ENCODE peak calls at places on chromosome 17, in five cellular contexts. One of them, this sample, is unnamed.
A peak's percentile ranks its signal among the peaks of the same experiment; 100 is the strongest.

GRCh38 chr17:57281887-57282653 is 25.7 kb downstream of the MSI2 start:
- DNase-seq in HepG2: no peak
- DNase-seq in right cardiac atrium: no peak
- DNase-seq in CD8-positive, alpha-beta memory T cell: peak; percentile 8
- DNase-seq in neural progenitor cell: no peak
- DNase-seq in this sample: no peak

GRCh38 chr17:69447726-69448125 is 33.2 kb downstream of the MAP2K6 start:
- DNase-seq in HepG2: no peak
- DNase-seq in right cardiac atrium: peak; percentile 65
- DNase-seq in CD8-positive, alpha-beta memory T cell: no peak
- DNase-seq in neural progenitor cell: no peak
- DNase-seq in this sample: no peak

GRCh38 chr17:37358830-37359681 is 16.7 kb upstream of the C17orf78 start:
- DNase-seq in HepG2: peak; percentile 94
- DNase-seq in right cardiac atrium: peak; percentile 96
- DNase-seq in CD8-positive, alpha-beta memory T cell: peak; percentile 91
- DNase-seq in neural progenitor cell: peak; percentile 100
- DNase-seq in this sample: peak; percentile 89

GRCh38 chr17:34584805-34585416 is 5.5 kb downstream of the TMEM132E start:
- DNase-seq in HepG2: no peak
- DNase-seq in right cardiac atrium: no peak
- DNase-seq in CD8-positive, alpha-beta memory T cell: peak; percentile 12
- DNase-seq in neural progenitor cell: peak; percentile 29
- DNase-seq in this sample: peak; percentile 54

GRCh38 chr17:60065136-60065535 is 13.6 kb downstream of the HEATR6 start:
- DNase-seq in HepG2: no peak
- DNase-seq in right cardiac atrium: no peak
- DNase-seq in CD8-positive, alpha-beta memory T cell: no peak
- DNase-seq in neural progenitor cell: no peak
- DNase-seq in this sample: no peak

GRCh38 chr17:73359987-73360410 is 48.2 kb upstream of the CDC42EP4 start:
- DNase-seq in HepG2: peak; percentile 72
- DNase-seq in right cardiac atrium: no peak
- DNase-seq in CD8-positive, alpha-beta memory T cell: no peak
- DNase-seq in neural progenitor cell: peak; percentile 65
- DNase-seq in this sample: peak; percentile 80

GRCh38 chr17:74491645-74492044 is 25.2 kb downstream of the CD300A start:
- DNase-seq in HepG2: no peak
- DNase-seq in right cardiac atrium: no peak
- DNase-seq in CD8-positive, alpha-beta memory T cell: no peak
- DNase-seq in neural progenitor cell: no peak
- DNase-seq in this sample: no peak

GRCh38 chr17:42174126-42174783 is 6.7 kb downstream of the KCNH4 start:
- DNase-seq in HepG2: no peak
- DNase-seq in right cardiac atrium: no peak
- DNase-seq in CD8-positive, alpha-beta memory T cell: no peak
- DNase-seq in neural progenitor cell: no peak
- DNase-seq in this sample: no peak

GRCh38 chr17:60601443-60602384 is 1.7 kb downstream of the PPM1D start:
- DNase-seq in HepG2: peak; percentile 88
- DNase-seq in right cardiac atrium: no peak
- DNase-seq in CD8-positive, alpha-beta memory T cell: peak; percentile 30
- DNase-seq in neural progenitor cell: peak; percentile 75
- DNase-seq in this sample: peak; percentile 87

GRCh38 chr17:79835470-79835899 is 3.8 kb downstream of the CBX4 start:
- DNase-seq in HepG2: no peak
- DNase-seq in right cardiac atrium: no peak
- DNase-seq in CD8-positive, alpha-beta memory T cell: no peak
- DNase-seq in neural progenitor cell: peak; percentile 69
- DNase-seq in this sample: no peak

GRCh38 chr17:66283971-66284370 is 18.4 kb upstream of the PRKCA start:
- DNase-seq in HepG2: no peak
- DNase-seq in right cardiac atrium: no peak
- DNase-seq in CD8-positive, alpha-beta memory T cell: no peak
- DNase-seq in neural progenitor cell: no peak
- DNase-seq in this sample: no peak

GRCh38 chr17:37791434-37791833 is 46.6 kb upstream of the HNF1B start:
- DNase-seq in HepG2: peak; percentile 45
- DNase-seq in right cardiac atrium: no peak
- DNase-seq in CD8-positive, alpha-beta memory T cell: peak; percentile 32
- DNase-seq in neural progenitor cell: peak; percentile 37
- DNase-seq in this sample: peak; percentile 56

GRCh38 chr17:76949913-76950695 is 81.9 kb downstream of the MGAT5B start:
- DNase-seq in HepG2: no peak
- DNase-seq in right cardiac atrium: no peak
- DNase-seq in CD8-positive, alpha-beta memory T cell: no peak
- DNase-seq in neural progenitor cell: no peak
- DNase-seq in this sample: no peak

GRCh38 chr17:70622382-70623260 is 453.3 kb downstream of the KCNJ2 start:
- DNase-seq in HepG2: no peak
- DNase-seq in right cardiac atrium: peak; percentile 21
- DNase-seq in CD8-positive, alpha-beta memory T cell: no peak
- DNase-seq in neural progenitor cell: peak; percentile 81
- DNase-seq in this sample: no peak

GRCh38 chr17:17682293-17682736 is 1.1 kb downstream of the RAI1 start:
- DNase-seq in HepG2: no peak
- DNase-seq in right cardiac atrium: peak; percentile 71
- DNase-seq in CD8-positive, alpha-beta memory T cell: peak; percentile 52
- DNase-seq in neural progenitor cell: peak; percentile 44
- DNase-seq in this sample: peak; percentile 59

GRCh38 chr17:72764632-72765041 is 327.9 kb downstream of the SLC39A11 start:
- DNase-seq in HepG2: no peak
- DNase-seq in right cardiac atrium: no peak
- DNase-seq in CD8-positive, alpha-beta memory T cell: no peak
- DNase-seq in neural progenitor cell: no peak
- DNase-seq in this sample: no peak

GRCh38 chr17:39618252-39618913 is 8.4 kb upstream of the PPP1R1B start:
- DNase-seq in HepG2: no peak
- DNase-seq in right cardiac atrium: no peak
- DNase-seq in CD8-positive, alpha-beta memory T cell: no peak
- DNase-seq in neural progenitor cell: no peak
- DNase-seq in this sample: peak; percentile 36

GRCh38 chr17:39619786-39620101 is 7.0 kb upstream of the PPP1R1B start:
- DNase-seq in HepG2: peak; percentile 44
- DNase-seq in right cardiac atrium: no peak
- DNase-seq in CD8-positive, alpha-beta memory T cell: no peak
- DNase-seq in neural progenitor cell: no peak
- DNase-seq in this sample: peak; percentile 60

GRCh38 chr17:39618956-39619785 is 7.6 kb upstream of the PPP1R1B start:
- DNase-seq in HepG2: peak; percentile 29
- DNase-seq in right cardiac atrium: no peak
- DNase-seq in CD8-positive, alpha-beta memory T cell: no peak
- DNase-seq in neural progenitor cell: no peak
- DNase-seq in this sample: no peak

GRCh38 chr17:39617100-39617445 is 9.4 kb upstream of the NEUROD2 start:
- DNase-seq in HepG2: no peak
- DNase-seq in right cardiac atrium: no peak
- DNase-seq in CD8-positive, alpha-beta memory T cell: no peak
- DNase-seq in neural progenitor cell: no peak
- DNase-seq in this sample: no peak

GRCh38 chr17:39617446-39618251 is 9.1 kb upstream of the PPP1R1B start:
- DNase-seq in HepG2: no peak
- DNase-seq in right cardiac atrium: peak; percentile 61
- DNase-seq in CD8-positive, alpha-beta memory T cell: peak; percentile 47
- DNase-seq in neural progenitor cell: peak; percentile 69
- DNase-seq in this sample: peak; percentile 74
- H3K4me3 ChIP-seq in HepG2: peak overlapping the region; percentile 65
- H3K4me3 ChIP-seq in right cardiac atrium: peak overlapping the region; percentile 91
- H3K4me3 ChIP-seq in CD8-positive, alpha-beta memory T cell: peak overlapping the region; percentile 41
- H3K4me3 ChIP-seq in neural progenitor cell: peak overlapping the region; percentile 64
- H3K4me3 ChIP-seq in this sample: peak overlapping the region; percentile 60

GRCh38 chr17:78734841-78735641 is 47.0 kb downstream of the CYTH1 start:
- DNase-seq in HepG2: peak; percentile 52
- DNase-seq in right cardiac atrium: no peak
- DNase-seq in CD8-positive, alpha-beta memory T cell: no peak
- DNase-seq in neural progenitor cell: no peak
- DNase-seq in this sample: no peak
- H3K4me1 ChIP-seq in HepG2: peaks cover 66% of the 10 kb centered on the region
- H3K4me1 ChIP-seq in right cardiac atrium: peaks cover 31% of the 10 kb centered on the region
- H3K4me1 ChIP-seq in CD8-positive, alpha-beta memory T cell: peaks cover 86% of the 10 kb centered on the region
- H3K4me1 ChIP-seq in neural progenitor cell: peaks cover 11% of the 10 kb centered on the region
- H3K4me1 ChIP-seq in this sample: peaks cover 17% of the 10 kb centered on the region

DNA sequence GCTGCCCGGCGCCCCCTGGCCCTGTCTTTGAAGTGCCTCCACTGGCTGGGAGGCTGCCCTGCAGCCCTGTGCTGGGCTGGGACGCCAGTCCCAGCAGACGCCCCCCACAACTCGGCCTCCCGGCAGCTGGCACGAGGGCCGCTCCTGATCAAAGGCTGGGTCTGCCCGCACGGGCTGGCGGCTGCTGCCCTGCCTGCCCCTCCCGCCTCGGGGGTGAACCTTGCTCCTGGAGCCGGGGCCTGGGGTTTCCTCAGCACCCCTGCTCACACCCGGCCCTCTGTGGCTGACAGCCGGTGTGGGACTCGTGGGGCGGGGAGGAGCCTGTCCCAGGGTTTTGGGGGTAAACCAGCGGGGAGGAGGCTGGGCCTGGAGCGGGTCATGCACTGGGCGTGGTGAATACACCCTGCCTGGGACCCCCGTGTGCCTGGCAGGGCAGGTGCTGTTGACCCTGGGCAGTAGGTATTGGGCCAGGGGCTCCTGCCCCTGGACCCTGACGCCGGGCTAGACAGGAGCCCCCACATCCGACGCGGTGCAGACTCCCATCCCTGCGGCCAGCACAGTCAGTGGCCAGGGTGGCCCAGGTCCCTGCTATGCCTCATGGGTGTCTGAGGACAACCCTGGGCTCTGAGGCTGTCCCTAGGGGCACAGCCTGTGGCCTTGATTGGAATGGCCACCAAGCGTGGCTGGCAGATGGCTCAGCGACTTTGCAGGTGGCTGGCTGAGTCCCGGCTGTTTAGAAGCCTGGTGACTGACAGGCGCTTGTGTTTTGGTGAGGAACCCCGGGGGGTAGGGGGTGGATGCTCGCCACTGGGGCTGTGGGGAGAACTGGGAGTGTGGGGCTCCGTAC is 21.7 kb downstream of the CENPX start:
- DNase-seq in HepG2: no peak
- DNase-seq in right cardiac atrium: no peak
- DNase-seq in CD8-positive, alpha-beta memory T cell: no peak
- DNase-seq in neural progenitor cell: no peak
- DNase-seq in this sample: peak; percentile 78
- H3K4me3 ChIP-seq in HepG2: peak overlapping the region; percentile 61
- H3K4me3 ChIP-seq in right cardiac atrium: no peak overlapping the region
- H3K4me3 ChIP-seq in CD8-positive, alpha-beta memory T cell: no peak overlapping the region
- H3K4me3 ChIP-seq in neural progenitor cell: no peak overlapping the region
- H3K4me3 ChIP-seq in this sample: no peak overlapping the region

GRCh38 chr17:3672571-3672970 is 4.0 kb downstream of the EMC6 start:
- DNase-seq in HepG2: no peak
- DNase-seq in right cardiac atrium: no peak
- DNase-seq in CD8-positive, alpha-beta memory T cell: no peak
- DNase-seq in neural progenitor cell: no peak
- DNase-seq in this sample: no peak
- H3K4me1 ChIP-seq in HepG2: peaks cover 35% of the 10 kb centered on the region
- H3K4me1 ChIP-seq in right cardiac atrium: no peaks in the 10 kb centered on the region
- H3K4me1 ChIP-seq in CD8-positive, alpha-beta memory T cell: peaks cover 18% of the 10 kb centered on the region
- H3K4me1 ChIP-seq in neural progenitor cell: peaks cover 3% of the 10 kb centered on the region
- H3K4me1 ChIP-seq in this sample: no peaks in the 10 kb centered on the region

GRCh38 chr17:2398188-2398587 is 2.7 kb downstream of the MNT start:
- DNase-seq in HepG2: no peak
- DNase-seq in right cardiac atrium: peak; percentile 15
- DNase-seq in CD8-positive, alpha-beta memory T cell: no peak
- DNase-seq in neural progenitor cell: no peak
- DNase-seq in this sample: no peak
- H3K4me3 ChIP-seq in HepG2: peak overlapping the region; percentile 87
- H3K4me3 ChIP-seq in right cardiac atrium: no peak overlapping the region
- H3K4me3 ChIP-seq in CD8-positive, alpha-beta memory T cell: peak overlapping the region; percentile 39
- H3K4me3 ChIP-seq in neural progenitor cell: peak overlapping the region; percentile 81
- H3K4me3 ChIP-seq in this sample: peak overlapping the region; percentile 53

GRCh38 chr17:18960241-18960665 is 8.3 kb downstream of the SLC5A10 start:
- DNase-seq in HepG2: no peak
- DNase-seq in right cardiac atrium: no peak
- DNase-seq in CD8-positive, alpha-beta memory T cell: no peak
- DNase-seq in neural progenitor cell: no peak
- DNase-seq in this sample: no peak
- H3K4me1 ChIP-seq in HepG2: peaks cover 38% of the 10 kb centered on the region
- H3K4me1 ChIP-seq in right cardiac atrium: no peaks in the 10 kb centered on the region
- H3K4me1 ChIP-seq in CD8-positive, alpha-beta memory T cell: peaks cover 20% of the 10 kb centered on the region
- H3K4me1 ChIP-seq in neural progenitor cell: peaks cover 3% of the 10 kb centered on the region
- H3K4me1 ChIP-seq in this sample: no peaks in the 10 kb centered on the region

GRCh38 chr17:2795412-2796163 is 650 bp upstream of the RAP1GAP2 start:
- DNase-seq in HepG2: no peak
- DNase-seq in right cardiac atrium: no peak
- DNase-seq in CD8-positive, alpha-beta memory T cell: no peak
- DNase-seq in neural progenitor cell: no peak
- DNase-seq in this sample: no peak
- H3K4me3 ChIP-seq in HepG2: no peak overlapping the region
- H3K4me3 ChIP-seq in right cardiac atrium: no peak overlapping the region
- H3K4me3 ChIP-seq in CD8-positive, alpha-beta memory T cell: peak overlapping the region; percentile 75
- H3K4me3 ChIP-seq in neural progenitor cell: no peak overlapping the region
- H3K4me3 ChIP-seq in this sample: no peak overlapping the region

GRCh38 chr17:63780928-63781327 is 7.0 kb downstream of the DDX42 start:
- DNase-seq in HepG2: no peak
- DNase-seq in right cardiac atrium: no peak
- DNase-seq in CD8-positive, alpha-beta memory T cell: no peak
- DNase-seq in neural progenitor cell: no peak
- DNase-seq in this sample: no peak

GRCh38 chr17:63775420-63775819 is 1.4 kb downstream of the DDX42 start:
- DNase-seq in HepG2: no peak
- DNase-seq in right cardiac atrium: no peak
- DNase-seq in CD8-positive, alpha-beta memory T cell: no peak
- DNase-seq in neural progenitor cell: peak; percentile 10
- DNase-seq in this sample: no peak

GRCh38 chr17:63785556-63785955 is 11.6 kb downstream of the DDX42 start:
- DNase-seq in HepG2: no peak
- DNase-seq in right cardiac atrium: no peak
- DNase-seq in CD8-positive, alpha-beta memory T cell: no peak
- DNase-seq in neural progenitor cell: no peak
- DNase-seq in this sample: no peak

GRCh38 chr17:63783522-63783921 is 9.6 kb downstream of the DDX42 start:
- DNase-seq in HepG2: no peak
- DNase-seq in right cardiac atrium: no peak
- DNase-seq in CD8-positive, alpha-beta memory T cell: no peak
- DNase-seq in neural progenitor cell: no peak
- DNase-seq in this sample: no peak

GRCh38 chr17:63780507-63780906 is 6.5 kb downstream of the DDX42 start:
- DNase-seq in HepG2: no peak
- DNase-seq in right cardiac atrium: no peak
- DNase-seq in CD8-positive, alpha-beta memory T cell: no peak
- DNase-seq in neural progenitor cell: no peak
- DNase-seq in this sample: no peak
- H3K4me1 ChIP-seq in HepG2: peaks cover 92% of the 10 kb centered on the region
- H3K4me1 ChIP-seq in right cardiac atrium: peaks cover 2% of the 10 kb centered on the region
- H3K4me1 ChIP-seq in CD8-positive, alpha-beta memory T cell: peaks cover 28% of the 10 kb centered on the region
- H3K4me1 ChIP-seq in neural progenitor cell: peaks cover 8% of the 10 kb centered on the region
- H3K4me1 ChIP-seq in this sample: peaks cover 2% of the 10 kb centered on the region

DNA sequence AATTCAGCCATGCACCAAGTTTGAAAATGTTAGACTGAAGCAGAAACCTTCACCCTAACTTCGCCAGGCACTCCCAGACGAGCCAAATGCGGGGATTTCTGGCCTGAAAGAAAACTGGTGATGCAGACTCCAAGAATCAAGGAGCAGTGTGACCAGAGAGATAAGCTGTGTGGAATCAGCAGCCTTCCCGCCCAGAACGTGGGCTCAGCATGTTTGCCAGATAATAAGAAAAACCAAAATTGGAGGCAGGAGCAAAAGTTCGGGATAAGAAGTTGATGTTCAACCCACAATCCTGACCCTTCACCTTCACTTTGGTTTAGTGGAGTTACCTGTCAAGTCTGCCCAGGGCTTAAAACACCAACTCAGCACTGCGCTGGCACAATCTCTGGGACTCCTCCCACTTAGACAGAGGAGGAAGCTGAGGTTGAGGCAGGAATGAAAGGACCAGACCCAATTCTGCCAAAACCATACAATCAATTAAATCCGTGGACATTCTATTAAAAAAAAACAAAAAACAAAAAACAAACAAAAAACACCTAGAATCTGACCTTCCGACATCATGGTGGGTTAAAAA is 3.0 kb downstream of the SLC43A2 start:
- DNase-seq in HepG2: no peak
- DNase-seq in right cardiac atrium: peak; percentile 0
- DNase-seq in CD8-positive, alpha-beta memory T cell: no peak
- DNase-seq in neural progenitor cell: no peak
- DNase-seq in this sample: peak; percentile 68
- H3K4me3 ChIP-seq in HepG2: no peak overlapping the region
- H3K4me3 ChIP-seq in right cardiac atrium: no peak overlapping the region
- H3K4me3 ChIP-seq in CD8-positive, alpha-beta memory T cell: no peak overlapping the region
- H3K4me3 ChIP-seq in neural progenitor cell: no peak overlapping the region
- H3K4me3 ChIP-seq in this sample: no peak overlapping the region